ENCODE peak calls at places on chromosomes 11 and 22, in eight cellular contexts. A is A549; D is activated effector memory CD4-positive, alpha-beta T cell treated with Interleukin-2 at 50 U/mL for 16 hours; J is HT-29; T is AG10803; I is GM23248; O is aorta; V is RCC 7860. C is an unnamed sample.

GRCh38 chr11:36744375-36745168 is 146.5 kb upstream of the RAG2 start:
- DNase-seq in V (peak), D (peak), O (peak), T (peak), J (peak), I (peak), A (peak), C (peak)

GRCh38 chr11:100687630-100688395 is 725 bp downstream of the ARHGAP42 start:
- DNase-seq in O (peak), A (peak), D (no peak), V (peak), I (peak), T (peak), J (peak), C (peak)

GRCh38 chr22:49272546-49273125 is 555.0 kb downstream of the BRD1 start:
- DNase-seq in T (no peak), D (no peak), I (no peak), V (no peak), O (peak), A (no peak), J (no peak), C (no peak)

GRCh38 chr11:65438257-65439151 is 15.9 kb downstream of the NEAT1 start:
- DNase-seq in J (peak), I (peak), D (no peak), A (peak), T (peak), V (no peak), O (no peak), C (no peak)

GRCh38 chr11:124791626-124792341 is 8.4 kb downstream of the MSANTD2 start:
- DNase-seq in I (peak), D (no peak), V (no peak), T (peak), J (no peak), A (no peak), O (peak), C (no peak)

GRCh38 chr11:90218606-90219005 is 4.2 kb downstream of the CHORDC1 start:
- DNase-seq in A (no peak), O (no peak), T (no peak), J (no peak), V (no peak), D (no peak), I (no peak), C (peak)

GRCh38 chr11:114259551-114259983 is 36.6 kb upstream of the NNMT start:
- DNase-seq in J (no peak), D (no peak), T (no peak), O (no peak), V (no peak), I (no peak), A (no peak), C (no peak)

GRCh38 chr22:20795014-20795413 is 21.1 kb downstream of the SERPIND1 start:
- DNase-seq in A (no peak), V (no peak), I (no peak), J (no peak), O (no peak), T (no peak), D (no peak), C (no peak)

GRCh38 chr22:29635734-29636357 is 32.4 kb downstream of the NF2 start:
- DNase-seq in T (peak), O (no peak), J (peak), V (peak), D (no peak), A (peak), I (peak), C (no peak)

GRCh38 chr22:41237707-41238569 is 2.8 kb downstream of the CHADL start:
- DNase-seq in D (peak), O (peak), V (no peak), J (peak), T (peak), A (no peak), I (peak), C (peak)

GRCh38 chr11:46237248-46238077 is 40.0 kb upstream of the CREB3L1 start:
- DNase-seq in T (peak), J (peak), D (peak), I (peak), O (peak), V (peak), A (peak), C (peak)

GRCh38 chr11:121483805-121484478 is 31.2 kb upstream of the SORL1-AS1 start:
- DNase-seq in A (no peak), V (no peak), D (no peak), I (no peak), O (no peak), J (no peak), T (no peak), C (no peak)

GRCh38 chr11:113730887-113731726 is 25.0 kb upstream of the TMPRSS5 start:
- DNase-seq in T (peak), V (peak), A (peak), O (no peak), J (peak), D (no peak), I (peak), C (no peak)

GRCh38 chr22:22082960-22083359 is 100.4 kb upstream of the TOP3B start:
- DNase-seq in J (no peak), D (no peak), T (no peak), O (no peak), V (no peak), A (no peak), I (no peak), C (no peak)